ENCODE peak calls at places on chromosome 6, in five cellular contexts. S is neuronal stem cell; U is cardiac muscle cell; P is K562; E is effector memory CD4-positive, alpha-beta T cell. G is an unnamed sample.

GRCh38 chr6:129981598-129981997 is 36.8 kb upstream of the L3MBTL3 start:
- DNase-seq in S (no peak), U (peak), P (no peak), E (no peak), G (no peak)

GRCh38 chr6:130600880-130601341 is 226.3 kb upstream of the SMLR1 start:
- DNase-seq in S (no peak), U (no peak), P (no peak), E (no peak), G (peak)

GRCh38 chr6:166691741-166692140 is 64.7 kb upstream of the RPS6KA2 start:
- DNase-seq in S (no peak), U (no peak), P (no peak), E (no peak), G (no peak)

GRCh38 chr6:118524686-118525085 is 23.4 kb upstream of the PLN start:
- DNase-seq in S (no peak), U (no peak), P (no peak), E (no peak), G (no peak)

GRCh38 chr6:168007592-168008338 is 10.3 kb downstream of the KIF25 start:
- DNase-seq in S (no peak), U (peak), P (no peak), E (no peak), G (peak)

GRCh38 chr6:162119349-162119748 is 608.2 kb downstream of the PRKN start:
- DNase-seq in S (no peak), U (peak), P (no peak), E (no peak), G (peak)

GRCh38 chr6:103367212-103367611 is 1492.5 kb downstream of the HACE1 start:
- DNase-seq in S (no peak), U (no peak), P (no peak), E (no peak), G (no peak)

GRCh38 chr6:25670793-25671513 is 18.9 kb downstream of the SCGN start:
- DNase-seq in S (no peak), U (peak), P (no peak), E (no peak), G (no peak)

GRCh38 chr6:111852704-111853103 is 20.5 kb downstream of the FYN start:
- DNase-seq in S (no peak), U (peak), P (no peak), E (no peak), G (no peak)

GRCh38 chr6:83057705-83058321 is 7.8 kb downstream of the UBE3D start:
- DNase-seq in S (no peak), U (peak), P (peak), E (no peak), G (no peak)

GRCh38 chr6:151139524-151139923 is 100.2 kb upstream of the AKAP12 start:
- DNase-seq in S (no peak), U (no peak), P (no peak), E (no peak), G (no peak)

GRCh38 chr6:137051790-137052472 is 7.2 kb upstream of the IL20RA start:
- DNase-seq in S (no peak), U (no peak), P (no peak), E (no peak), G (no peak)

GRCh38 chr6:36033935-36034334 is 6.3 kb downstream of the MAPK14 start:
- DNase-seq in S (no peak), U (peak), P (no peak), E (no peak), G (no peak)

GRCh38 chr6:140441256-140441655 is 1066.8 kb upstream of the CITED2 start:
- DNase-seq in S (peak), U (peak), P (no peak), E (no peak), G (no peak)

GRCh38 chr6:166282394-166283032 is 25.7 kb downstream of the PRR18 start:
- DNase-seq in S (no peak), U (no peak), P (no peak), E (no peak), G (peak)

GRCh38 chr6:82006027-82006738 is 241.4 kb downstream of the IBTK start:
- DNase-seq in S (no peak), U (peak), P (no peak), E (no peak), G (no peak)

GRCh38 chr6:106431972-106432371 is 71.5 kb downstream of the CRYBG1 start:
- DNase-seq in S (no peak), U (no peak), P (no peak), E (no peak), G (no peak)

GRCh38 chr6:54419885-54420284 is 111.6 kb downstream of the TINAG start:
- DNase-seq in S (no peak), U (peak), P (no peak), E (no peak), G (peak)

GRCh38 chr6:43277083-43277642 is 20.9 kb upstream of the SLC22A7 start:
- DNase-seq in S (no peak), U (no peak), P (no peak), E (no peak), G (no peak)

GRCh38 chr6:43274916-43275597 is 23.0 kb upstream of the SLC22A7 start:
- DNase-seq in S (no peak), U (no peak), P (peak), E (peak), G (no peak)

GRCh38 chr6:43276180-43277082 is 21.6 kb upstream of the SLC22A7 start:
- DNase-seq in S (no peak), U (peak), P (no peak), E (no peak), G (no peak)

GRCh38 chr6:43274127-43274915 is 23.7 kb upstream of the SLC22A7 start:
- DNase-seq in S (no peak), U (no peak), P (no peak), E (no peak), G (no peak)

DNA sequence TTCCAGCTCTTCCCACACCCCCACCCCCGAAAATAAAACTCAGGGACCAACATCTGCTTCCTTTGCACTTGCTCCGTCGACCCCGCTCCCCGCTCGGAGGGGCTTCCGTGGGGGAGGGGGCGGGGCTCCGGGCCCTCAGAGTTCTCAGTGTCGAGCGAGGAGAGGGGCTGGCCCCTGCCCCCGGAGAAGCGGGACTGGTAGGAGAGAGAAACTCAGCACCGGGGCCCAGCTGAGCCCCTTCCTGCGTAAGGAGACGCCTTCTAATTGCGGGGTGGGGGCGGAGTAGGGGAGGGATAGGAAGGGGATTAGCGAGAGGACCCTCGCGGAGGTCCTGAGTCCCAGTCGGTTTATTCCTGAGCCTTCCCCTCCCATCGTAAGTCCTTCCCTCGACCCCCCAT is 22.3 kb upstream of the SLC22A7 start:
- DNase-seq in S (no peak), U (no peak), P (no peak), E (no peak), G (no peak)
- H3K4me3 ChIP-seq in S (no peak), U (peak), P (no peak), E (peak), G (no peak)

DNA sequence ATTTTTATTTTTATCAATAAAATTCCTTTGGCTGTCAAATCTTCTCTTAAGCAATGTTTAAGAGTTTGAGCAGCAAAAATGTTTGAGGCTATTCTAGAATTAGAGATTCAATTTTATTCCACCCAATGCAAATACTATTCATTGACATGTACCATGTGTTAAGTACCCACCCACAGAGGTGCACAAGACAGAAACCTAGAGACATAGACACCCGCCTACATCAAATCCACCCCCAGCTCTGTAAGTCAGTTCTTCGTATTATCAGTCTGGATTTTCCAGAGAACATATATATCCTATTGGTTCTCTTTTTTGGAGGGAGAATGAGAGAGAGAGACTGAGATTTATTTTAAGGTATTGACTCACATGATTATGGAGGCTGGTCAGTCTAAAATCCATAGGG is 463.7 kb downstream of the EPM2A start:
- DNase-seq in S (no peak), U (no peak), P (no peak), E (no peak), G (no peak)
- H3K4me3 ChIP-seq in S (no peak), U (no peak), P (no peak), E (no peak), G (no peak)

DNA sequence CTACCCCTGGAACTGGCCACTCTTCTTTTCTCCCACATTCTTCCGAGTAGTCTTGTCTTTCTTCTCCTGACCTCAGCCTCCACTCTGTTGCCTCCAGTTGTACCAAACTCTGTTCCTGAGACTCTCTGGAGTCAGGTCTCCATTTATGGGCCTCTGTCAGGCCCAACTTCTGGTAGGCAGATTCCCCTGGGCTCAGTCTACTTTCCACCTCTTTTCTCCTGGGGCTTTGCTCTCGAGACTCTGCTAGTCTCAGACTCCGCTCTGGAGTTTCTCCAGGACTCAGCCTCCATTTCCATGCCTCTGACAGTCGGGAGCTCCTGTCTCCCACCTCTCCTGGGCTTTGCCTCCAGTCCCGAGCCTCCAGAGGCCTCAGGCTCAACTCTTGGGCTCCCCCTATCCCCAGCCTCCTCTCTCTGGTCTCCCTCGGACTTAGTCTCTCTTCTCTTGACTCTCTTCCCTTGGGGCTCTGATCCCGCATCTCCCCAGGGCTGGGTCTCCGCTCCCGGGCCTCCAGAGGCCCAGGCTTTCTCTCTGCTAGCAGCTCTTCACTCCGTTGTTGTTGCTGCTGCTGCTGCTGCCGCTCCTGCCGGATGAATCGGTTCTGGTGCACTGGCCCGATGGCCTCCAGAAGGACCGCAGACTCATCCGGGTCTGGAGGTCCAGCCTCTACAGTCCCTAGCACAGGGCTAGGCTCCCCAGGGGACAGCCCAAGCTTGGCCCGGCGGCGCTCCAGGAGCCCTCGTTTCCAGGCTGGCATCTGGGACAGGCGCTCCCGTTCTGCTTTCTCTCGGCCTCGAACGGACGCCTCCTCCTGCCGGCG is 1.1 kb downstream of the PPP1R18 start:
- DNase-seq in S (no peak), U (no peak), P (no peak), E (no peak), G (no peak)
- H3K4me3 ChIP-seq in S (peak), U (no peak), P (peak), E (peak), G (peak)

GRCh38 chr6:73696990-73697651 is 1.1 kb downstream of the CD109 start:
- DNase-seq in S (no peak), U (no peak), P (no peak), E (no peak), G (no peak)
- H3K4me3 ChIP-seq in S (no peak), U (no peak), P (no peak), E (no peak), G (no peak)